ENCODE peak calls at places on chromosomes 5 and 9, in four cellular contexts. H is heart right ventricle, Q is endodermal cell, F is lower leg skin. G is an unnamed sample.

GRCh38 chr5:81134566-81134965 is 98.6 kb upstream of the CKMT2 start:
- DNase-seq in H (no peak), Q (no peak), F (no peak), G (no peak)

GRCh38 chr5:74693176-74693575 is 8.1 kb downstream of the HEXB start:
- DNase-seq in H (no peak), Q (no peak), F (no peak), G (no peak)

GRCh38 chr9:129500166-129500862 is 120.6 kb downstream of the C9orf50 start:
- DNase-seq in H (no peak), Q (peak; percentile 67), F (no peak), G (no peak)

GRCh38 chr5:150506571-150507282 is 1.2 kb upstream of the NDST1 start:
- DNase-seq in H (no peak), Q (no peak), F (no peak), G (no peak)

GRCh38 chr9:135925496-135926133 is 18.3 kb upstream of the CAMSAP1 start:
- DNase-seq in H (no peak), Q (no peak), F (no peak), G (no peak)

GRCh38 chr5:141515141-141515540 is 26.3 kb downstream of the PCDHGC5 start:
- DNase-seq in H (no peak), Q (no peak), F (peak; percentile 45), G (no peak)

GRCh38 chr5:146667633-146668032 is 151.6 kb upstream of the GPR151 start:
- DNase-seq in H (no peak), Q (no peak), F (no peak), G (peak; percentile 31)

GRCh38 chr9:109017493-109017892 is 4.2 kb upstream of the CTNNAL1 start:
- DNase-seq in H (no peak), Q (no peak), F (no peak), G (no peak)

GRCh38 chr5:134115806-134116175 is 1.3 kb downstream of the TCF7 start:
- DNase-seq in H (no peak), Q (no peak), F (no peak), G (no peak)

GRCh38 chr5:76855961-76856360 is 6.1 kb downstream of the S100Z start:
- DNase-seq in H (no peak), Q (no peak), F (no peak), G (no peak)

GRCh38 chr5:146137967-146138403 is 32.6 kb upstream of the PLAC8L1 start:
- DNase-seq in H (no peak), Q (no peak), F (no peak), G (no peak)

GRCh38 chr9:79390077-79390673 is 181.6 kb upstream of the TLE4 start:
- DNase-seq in H (no peak), Q (no peak), F (no peak), G (no peak)

GRCh38 chr5:3336666-3337065 is 259.0 kb upstream of the IRX1 start:
- DNase-seq in H (no peak), Q (no peak), F (no peak), G (no peak)

GRCh38 chr9:125536184-125537152 is 170.5 kb downstream of the MAPKAP1 start:
- DNase-seq in H (no peak), Q (no peak), F (no peak), G (no peak)

GRCh38 chr5:174044451-174044850 is 1.1 kb upstream of the NSG2 start:
- DNase-seq in H (no peak), Q (no peak), F (no peak), G (no peak)

GRCh38 chr5:80284720-80285119 is 28.9 kb upstream of the SERINC5 start:
- DNase-seq in H (no peak), Q (no peak), F (no peak), G (no peak)

GRCh38 chr5:68272289-68272688 is 56.7 kb downstream of the PIK3R1 start:
- DNase-seq in H (no peak), Q (no peak), F (no peak), G (no peak)

GRCh38 chr5:151686673-151687378 is at the start of gene SPARC:
- DNase-seq in H (peak; percentile 75), Q (peak; percentile 94), F (peak; percentile 95), G (peak; percentile 58)

GRCh38 chr9:4435197-4435596 is 55.1 kb upstream of the SLC1A1 start:
- DNase-seq in H (no peak), Q (no peak), F (no peak), G (no peak)

GRCh38 chr9:136860933-136861873 is 4.9 kb downstream of the EDF1 start:
- DNase-seq in H (no peak), Q (peak; percentile 44), F (no peak), G (no peak)

GRCh38 chr5:58648846-58649245 is 66.0 kb downstream of the RAB3C start:
- DNase-seq in H (no peak), Q (no peak), F (no peak), G (no peak)

GRCh38 chr9:97554566-97555075 is 53.2 kb downstream of the TMOD1 start:
- DNase-seq in H (no peak), Q (no peak), F (peak; percentile 80), G (no peak)

GRCh38 chr5:93236807-93237421 is 344.1 kb downstream of the NR2F1-AS1 start:
- DNase-seq in H (no peak), Q (no peak), F (no peak), G (no peak)

GRCh38 chr9:2411459-2412215 is 209.9 kb upstream of the VLDLR start:
- DNase-seq in H (no peak), Q (no peak), F (no peak), G (peak; percentile 31)

GRCh38 chr5:74127377-74128338 is 501.7 kb downstream of the ARHGEF28 start:
- DNase-seq in H (no peak), Q (peak; percentile 56), F (no peak), G (no peak)

GRCh38 chr9:110088099-110088498 is 119.9 kb downstream of the C9orf152 start:
- DNase-seq in H (no peak), Q (no peak), F (no peak), G (no peak)

GRCh38 chr5:142749321-142749720 is 20.9 kb upstream of the ARHGAP26 start:
- DNase-seq in H (no peak), Q (no peak), F (no peak), G (peak; percentile 29)

GRCh38 chr9:23492126-23493002 is 333.7 kb downstream of the ELAVL2 start:
- DNase-seq in H (no peak), Q (peak; percentile 51), F (no peak), G (no peak)

GRCh38 chr5:6181147-6181729 is 197.1 kb downstream of the MED10 start:
- DNase-seq in H (no peak), Q (peak; percentile 64), F (peak; percentile 65), G (no peak)

DNA sequence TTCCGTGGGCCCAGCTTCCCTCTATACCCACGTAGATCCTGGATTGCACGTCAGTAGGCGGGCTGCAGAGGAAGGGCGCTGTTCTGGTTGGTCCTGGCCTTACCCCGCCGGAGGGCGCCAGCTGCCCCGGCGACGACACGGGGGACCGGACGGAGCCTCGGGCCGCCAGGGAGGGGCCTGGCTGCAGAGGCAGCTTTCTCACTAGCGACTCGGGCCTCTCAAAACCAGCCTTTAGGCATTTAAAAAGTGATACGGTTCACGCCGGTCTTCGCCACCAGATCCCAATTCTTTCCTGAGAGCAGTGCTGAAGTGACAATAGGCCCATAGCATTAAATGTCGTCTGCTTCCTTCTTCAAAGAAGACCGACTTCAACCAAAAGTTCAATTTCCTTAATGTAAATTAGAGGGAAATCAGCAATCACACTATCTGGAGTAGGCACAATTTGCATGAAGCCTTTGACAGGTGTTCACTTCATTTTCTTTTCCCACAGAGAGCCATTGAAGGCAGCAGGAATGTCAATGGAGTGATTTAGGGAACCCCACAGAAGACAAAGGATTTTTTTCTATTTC is 17.6 kb upstream of the UBE2D2 start:
- DNase-seq in H (peak; percentile 78), Q (peak; percentile 93), F (peak; percentile 89), G (no peak)
- H3K4me3 ChIP-seq in H (peak overlapping the region; percentile 31), Q (peak overlapping the region; percentile 47), F (no peak overlapping the region), G (no peak overlapping the region)

GRCh38 chr5:96745025-96745424 is 62.7 kb downstream of the ERAP1 start:
- DNase-seq in H (no peak), Q (no peak), F (no peak), G (no peak)

GRCh38 chr5:96742519-96742918 is 65.2 kb downstream of the ERAP1 start:
- DNase-seq in H (no peak), Q (no peak), F (no peak), G (no peak)

GRCh38 chr5:96741911-96742310 is 65.8 kb downstream of the ERAP1 start:
- DNase-seq in H (no peak), Q (no peak), F (no peak), G (no peak)

GRCh38 chr5:96743805-96744559 is 63.8 kb downstream of the ERAP1 start:
- DNase-seq in H (no peak), Q (no peak), F (no peak), G (no peak)

DNA sequence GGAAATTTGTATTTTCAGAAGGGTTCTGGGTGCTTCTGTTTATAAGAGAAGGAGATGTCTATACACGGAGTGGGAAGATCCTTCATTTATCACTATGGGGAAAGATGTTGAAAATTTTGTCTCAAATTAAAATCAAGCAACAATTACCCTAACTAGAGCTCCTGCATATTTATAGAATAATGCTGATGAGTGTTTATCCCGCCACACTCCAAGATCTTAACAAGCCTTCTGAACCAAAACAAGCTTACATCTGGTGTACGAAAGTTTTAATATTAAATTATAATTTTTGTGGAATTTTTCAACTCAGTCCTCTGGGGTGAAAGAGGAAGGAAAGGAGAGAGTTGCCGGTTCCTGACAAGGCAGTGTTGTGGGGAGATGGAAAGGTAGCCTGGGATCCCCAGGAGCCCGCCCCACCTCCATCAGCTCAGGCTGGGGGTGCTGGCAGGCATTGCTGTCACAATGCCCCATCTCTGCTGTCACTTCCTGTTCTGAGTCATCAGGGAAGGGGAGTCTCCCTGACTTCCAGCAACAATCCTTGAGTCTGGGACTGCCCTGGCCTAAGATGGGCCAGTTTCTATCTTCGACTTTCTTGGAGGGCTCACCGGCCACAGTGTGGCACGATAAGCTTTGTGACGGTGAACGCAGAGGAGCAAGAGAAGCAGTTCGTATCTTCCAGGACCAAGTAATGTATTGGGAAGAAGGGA is 64.5 kb downstream of the ERAP1 start:
- DNase-seq in H (peak; percentile 44), Q (no peak), F (no peak), G (no peak)
- TF ChIP-seq CTCF in H (no peak), Q (no peak), F (no peak), G (no peak)

GRCh38 chr5:179343902-179344300 is 1.4 kb downstream of the ADAMTS2 start:
- DNase-seq in H (peak; percentile 45), Q (peak; percentile 94), F (no peak), G (no peak)

GRCh38 chr5:179343021-179343781 is 2.1 kb downstream of the ADAMTS2 start:
- DNase-seq in H (no peak), Q (no peak), F (no peak), G (no peak)

GRCh38 chr5:179345179-179345428 is 157 bp downstream of the ADAMTS2 start:
- DNase-seq in H (no peak), Q (no peak), F (no peak), G (no peak)

GRCh38 chr5:179345429-179346321 is at the start of gene ADAMTS2:
- DNase-seq in H (peak; percentile 74), Q (peak; percentile 86), F (peak; percentile 94), G (no peak)

GRCh38 chr5:179344301-179345178 is 721 bp downstream of the ADAMTS2 start:
- DNase-seq in H (no peak), Q (peak; percentile 74), F (no peak), G (no peak)
- H3K4me3 ChIP-seq in H (peak overlapping the region; percentile 59), Q (peak overlapping the region; percentile 80), F (peak overlapping the region; percentile 49), G (peak overlapping the region; percentile 13)

GRCh38 chr5:176647870-176648466 is 684 bp downstream of the TSPAN17 start:
- DNase-seq in H (peak; percentile 62), Q (peak; percentile 77), F (peak; percentile 91), G (no peak)

GRCh38 chr5:176646049-176646706 is 1.1 kb upstream of the TSPAN17 start:
- DNase-seq in H (no peak), Q (no peak), F (no peak), G (no peak)

GRCh38 chr5:176648467-176649194 is 1.3 kb downstream of the TSPAN17 start:
- DNase-seq in H (no peak), Q (no peak), F (no peak), G (no peak)

GRCh38 chr5:176646707-176647029 is 616 bp upstream of the TSPAN17 start:
- DNase-seq in H (no peak), Q (no peak), F (no peak), G (no peak)

GRCh38 chr5:176647030-176647869 is at the start of gene TSPAN17:
- DNase-seq in H (peak; percentile 100), Q (peak; percentile 100), F (peak; percentile 100), G (peak; percentile 92)
- TF ChIP-seq CTCF in H (peak; percentile 64), Q (no peak), F (no peak), G (no peak)

G was measured in kidney epithelial cell.